ENCODE peak calls at places on chromosome 21, in nine cellular contexts. U, Z, P, C, O, Q, M, K and B are unnamed samples.
A peak's percentile ranks its signal among the peaks of the same experiment; 100 is the strongest.

GRCh38 chr21:46406001-46406400 is 52.7 kb upstream of the DIP2A start:
- DNase-seq in U (no peak), Z (no peak), P (no peak), C (no peak), O (no peak), Q (no peak), M (no peak), K (no peak), B (no peak)

GRCh38 chr21:14691924-14692323 is 145.8 kb upstream of the SAMSN1 start:
- DNase-seq in U (no peak), Z (no peak), P (no peak), C (no peak), O (no peak), Q (no peak), M (peak; percentile 56), K (no peak), B (no peak)

GRCh38 chr21:28877318-28877884 is 115.3 kb downstream of the LTN1 start:
- DNase-seq in U (no peak), Z (no peak), P (no peak), C (no peak), O (no peak), Q (no peak), M (no peak), K (no peak), B (no peak)

GRCh38 chr21:45935628-45936027 is 45.9 kb upstream of the COL6A1 start:
- DNase-seq in U (no peak), Z (no peak), P (no peak), C (no peak), O (no peak), Q (no peak), M (no peak), K (no peak), B (no peak)

GRCh38 chr21:44555200-44555875 is 3.3 kb downstream of the KRTAP10-3 start:
- DNase-seq in U (no peak), Z (no peak), P (no peak), C (no peak), O (no peak), Q (no peak), M (no peak), K (peak; percentile 3), B (no peak)

GRCh38 chr21:44356636-44357035 is 3.2 kb downstream of the TRPM2 start:
- DNase-seq in U (no peak), Z (no peak), P (no peak), C (no peak), O (no peak), Q (no peak), M (no peak), K (no peak), B (no peak)

GRCh38 chr21:32131164-32131563 is 147.7 kb downstream of the MIS18A start:
- DNase-seq in U (no peak), Z (no peak), P (no peak), C (no peak), O (no peak), Q (no peak), M (no peak), K (no peak), B (no peak)

GRCh38 chr21:43027846-43028731 is 47.5 kb downstream of the CBS start:
- DNase-seq in U (no peak), Z (no peak), P (no peak), C (no peak), O (no peak), Q (no peak), M (no peak), K (no peak), B (no peak)

GRCh38 chr21:41786521-41786987 is 19.7 kb upstream of the RIPK4 start:
- DNase-seq in U (no peak), Z (no peak), P (no peak), C (no peak), O (no peak), Q (no peak), M (no peak), K (no peak), B (no peak)

GRCh38 chr21:28083350-28083749 is 909.3 kb downstream of the LTN1 start:
- DNase-seq in U (no peak), Z (no peak), P (no peak), C (no peak), O (no peak), Q (no peak), M (no peak), K (no peak), B (no peak)